ENCODE peak calls at places on chromosome 20, in eight cellular contexts. J, H, S, M, A, P, V and E are unnamed samples.

GRCh38 chr20:90651-91050 is 3.2 kb downstream of the DEFB125 start:
- DNase-seq in S (no peak), A (no peak), J (no peak), V (no peak), M (no peak), P (no peak), H (no peak), E (no peak)

GRCh38 chr20:21338291-21338690 is 35.2 kb downstream of the XRN2 start:
- DNase-seq in J (no peak), P (no peak), A (no peak), H (no peak), M (no peak), V (no peak), S (no peak), E (no peak)

GRCh38 chr20:5088688-5089087 is 31.1 kb downstream of the PCNA start:
- DNase-seq in H (no peak), J (no peak), M (no peak), V (no peak), P (no peak), S (no peak), A (no peak), E (no peak)

GRCh38 chr20:48359692-48360337 is 468.0 kb downstream of the PREX1 start:
- DNase-seq in A (no peak), J (no peak), P (no peak), M (no peak), H (no peak), V (no peak), S (no peak), E (no peak)

GRCh38 chr20:10474606-10475184 is 39.6 kb downstream of the SLX4IP start:
- DNase-seq in P (no peak), H (no peak), A (no peak), V (no peak), S (no peak), J (no peak), M (no peak), E (no peak)

GRCh38 chr20:60899320-60899719 is 352.7 kb upstream of the CDH4 start:
- DNase-seq in H (no peak), M (no peak), S (no peak), A (no peak), J (no peak), V (no peak), P (no peak), E (no peak)

GRCh38 chr20:54690323-54690722 is 214.9 kb downstream of the DOK5 start:
- DNase-seq in S (no peak), P (no peak), H (no peak), V (no peak), M (no peak), J (no peak), A (no peak), E (no peak)

GRCh38 chr20:51570755-51571469 is 28.4 kb upstream of the NFATC2 start:
- DNase-seq in J (no peak), M (peak; percentile 34), P (no peak), A (no peak), H (no peak), V (no peak), S (no peak), E (no peak)

GRCh38 chr20:8414611-8415274 is 282.7 kb downstream of the PLCB1 start:
- DNase-seq in J (no peak), P (no peak), A (peak; percentile 49), H (no peak), M (peak; percentile 68), S (peak; percentile 77), V (no peak), E (no peak)

GRCh38 chr20:37636212-37636975 is 57.4 kb upstream of the CTNNBL1 start:
- DNase-seq in V (no peak), P (no peak), J (no peak), S (no peak), H (no peak), M (no peak), A (no peak), E (no peak)

GRCh38 chr20:48759631-48760245 is 68.1 kb downstream of the PREX1 start:
- DNase-seq in A (no peak), V (no peak), P (no peak), M (no peak), S (no peak), H (no peak), J (no peak), E (no peak)

GRCh38 chr20:22722840-22723239 is 138.5 kb upstream of the FOXA2 start:
- DNase-seq in S (no peak), H (no peak), J (no peak), M (no peak), P (no peak), A (no peak), V (no peak), E (no peak)

GRCh38 chr20:10660661-10661060 is 13.1 kb downstream of the JAG1 start:
- DNase-seq in P (no peak), H (no peak), J (no peak), A (no peak), V (no peak), S (no peak), M (no peak), E (no peak)

DNA sequence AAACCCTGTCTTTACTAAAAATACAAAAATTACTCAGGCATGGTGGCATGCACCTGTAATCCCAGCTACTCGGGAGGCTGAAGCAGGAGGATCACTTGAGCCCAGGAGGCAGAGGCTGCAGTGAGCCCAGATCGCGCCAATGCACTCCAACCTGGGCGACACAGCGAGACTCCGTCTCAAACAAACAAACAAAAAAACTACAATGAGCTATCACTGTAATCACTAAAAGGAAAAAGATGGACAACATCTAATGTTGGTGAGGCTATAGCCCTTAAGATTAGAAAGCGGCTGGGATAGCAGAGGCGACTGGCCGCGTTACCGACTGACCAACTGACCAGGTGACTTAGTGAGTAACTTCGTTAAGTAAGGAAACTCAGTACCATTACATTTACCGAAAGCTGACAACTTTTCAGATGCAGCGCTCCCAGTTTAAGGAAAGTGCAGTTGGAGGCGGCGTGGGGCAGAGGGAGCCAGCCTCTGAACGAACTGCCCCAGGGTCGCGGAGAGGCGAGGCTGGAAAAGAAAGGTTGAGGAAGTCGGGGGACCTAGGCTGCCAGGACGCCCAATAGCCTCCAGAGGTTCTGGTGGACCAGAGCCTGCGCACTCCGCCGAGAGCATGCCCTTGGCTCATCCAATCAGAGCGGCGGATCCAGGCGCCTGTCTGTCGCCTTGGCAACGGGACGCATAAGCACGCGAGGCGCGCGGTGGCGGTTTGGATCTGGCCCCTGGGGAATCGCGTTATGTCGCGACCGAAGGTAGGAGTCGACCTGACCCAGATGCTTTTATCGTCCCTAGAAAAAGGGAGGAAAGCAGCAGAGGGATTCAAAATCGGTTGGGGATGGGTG is 8.9 kb downstream of the TTLL9 start:
- DNase-seq in A (peak; percentile 88), H (peak; percentile 92), V (peak; percentile 100), P (peak; percentile 99), M (peak; percentile 97), S (peak; percentile 93), J (peak; percentile 97), E (peak; percentile 77)
- TF ChIP-seq CTCF in A (no peak), H (no peak), V (peak; percentile 20), P (no peak), M (peak; percentile 16), S (no peak), J (peak; percentile 15), E (peak; percentile 10)

DNA sequence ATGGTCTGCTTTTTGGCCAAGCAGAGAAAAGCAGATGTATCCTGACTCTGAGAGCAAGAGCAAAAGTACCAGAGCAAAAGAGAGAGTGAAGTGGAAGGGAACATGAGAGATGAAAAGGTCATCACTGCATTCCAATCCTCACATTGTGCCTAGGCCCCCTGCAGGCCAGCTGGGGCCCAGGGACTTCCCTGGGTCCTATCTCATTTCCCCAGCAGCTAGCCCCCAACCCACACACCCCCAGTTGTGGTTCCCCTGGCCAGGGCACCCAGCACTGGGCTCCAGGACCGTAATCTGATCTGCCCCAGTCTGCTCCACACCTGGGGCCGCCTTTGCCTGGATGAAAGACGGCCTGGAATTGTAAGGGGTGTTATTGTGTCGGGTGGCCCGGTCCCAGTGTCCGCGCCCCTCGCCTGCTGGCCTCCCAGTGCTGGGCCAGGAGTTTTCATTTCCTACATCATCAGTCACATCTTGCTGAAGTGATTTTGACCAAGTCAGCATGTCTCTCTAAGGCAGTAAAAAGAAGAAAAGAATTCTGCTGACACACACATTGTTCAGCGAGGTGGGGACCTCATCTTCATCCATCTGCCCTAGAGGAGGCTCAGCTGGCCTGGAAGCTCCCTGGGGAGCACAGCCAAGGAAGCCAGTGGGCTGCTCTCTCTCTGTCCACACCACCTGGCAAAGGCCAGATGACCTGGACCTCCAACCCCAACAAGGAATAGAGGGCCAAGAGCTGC is 3.9 kb upstream of the BMP7 start:
- DNase-seq in S (no peak), V (peak; percentile 44), A (no peak), J (no peak), P (no peak), M (no peak), H (no peak), E (no peak)
- TF ChIP-seq CTCF in S (no peak), V (peak; percentile 45), A (no peak), J (no peak), P (no peak), M (no peak), H (no peak), E (no peak)

DNA sequence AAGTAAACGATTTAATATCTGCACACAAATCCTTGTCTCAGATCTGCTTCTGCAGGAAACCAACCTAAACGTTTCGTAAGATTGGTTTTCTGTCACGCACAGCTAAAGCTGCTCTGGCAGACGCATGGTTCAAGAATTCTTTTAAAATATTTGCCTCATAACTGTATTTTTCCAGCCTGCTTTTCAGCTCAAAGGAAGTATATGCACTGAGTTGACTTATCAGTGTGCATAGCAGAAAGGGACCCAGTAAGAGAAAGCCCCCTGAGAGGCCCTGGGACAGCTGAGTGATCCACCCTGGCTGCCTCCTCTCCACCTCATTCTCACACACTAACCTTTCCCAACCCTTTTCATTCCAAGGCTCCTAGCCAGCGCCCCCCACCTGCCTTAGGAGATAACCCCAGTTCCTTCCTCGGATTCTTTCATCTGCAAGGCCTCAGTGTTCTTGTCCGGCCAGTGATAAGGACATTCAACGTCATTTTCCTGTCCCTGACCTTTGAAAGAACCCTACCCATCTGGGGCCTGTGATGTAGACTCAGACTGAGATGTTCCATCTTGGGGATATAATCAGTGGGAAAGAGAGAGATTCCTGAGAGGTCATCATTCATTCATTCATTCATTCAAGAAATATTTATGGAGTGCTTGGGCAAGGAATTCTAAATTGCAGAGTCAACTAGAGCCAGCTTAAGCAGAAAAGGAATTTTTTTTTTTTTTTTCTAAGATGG is 22.4 kb upstream of the SLC9A8 start:
- DNase-seq in S (peak; percentile 60), M (peak; percentile 87), V (no peak), J (no peak), H (no peak), P (no peak), A (peak; percentile 74), E (peak; percentile 90)
- TF ChIP-seq CTCF in S (no peak), M (no peak), V (no peak), J (no peak), H (no peak), P (no peak), A (peak; percentile 1), E (no peak)

GRCh38 chr20:62415354-62416111 is 8.4 kb upstream of the CABLES2 start:
- DNase-seq in A (no peak), S (no peak), H (no peak), J (no peak), P (no peak), M (no peak), V (no peak), E (no peak)

GRCh38 chr20:62412194-62413024 is 5.3 kb upstream of the CABLES2 start:
- DNase-seq in J (no peak), V (no peak), H (no peak), S (no peak), P (no peak), M (no peak), A (no peak), E (no peak)

GRCh38 chr20:62411479-62412193 is 4.6 kb upstream of the CABLES2 start:
- DNase-seq in V (no peak), S (no peak), M (no peak), A (no peak), P (no peak), H (no peak), J (no peak), E (no peak)

GRCh38 chr20:62413025-62413580 is 6.0 kb upstream of the CABLES2 start:
- DNase-seq in V (no peak), M (no peak), H (no peak), J (no peak), A (no peak), S (no peak), P (no peak), E (no peak)

GRCh38 chr20:62413896-62414481 is 6.9 kb upstream of the CABLES2 start:
- DNase-seq in P (no peak), V (peak; percentile 63), A (no peak), S (no peak), J (no peak), M (no peak), H (no peak), E (no peak)
- TF ChIP-seq CTCF in P (no peak), V (peak; percentile 56), A (no peak), S (no peak), J (peak; percentile 19), M (no peak), H (no peak), E (peak; percentile 18)